ENCODE peak calls at places on chromosomes 16 and 17, in eight cellular contexts. One of them, this sample, is unnamed.

GRCh38 chr17:2703181-2703580 is 8.4 kb downstream of the CLUH start:
- DNase-seq in HCEC 1CT: no peak
- DNase-seq in body of pancreas: no peak
- DNase-seq in glomerular endothelial cell: no peak
- DNase-seq in right atrium auricular region: no peak
- DNase-seq in AG08395: no peak
- DNase-seq in T-cell: no peak
- DNase-seq in CD4-positive, alpha-beta T cell: no peak
- DNase-seq in this sample: no peak

GRCh38 chr16:11326737-11327276 is 18.5 kb upstream of the RMI2 start:
- DNase-seq in body of pancreas: no peak
- DNase-seq in HCEC 1CT: no peak
- DNase-seq in glomerular endothelial cell: no peak
- DNase-seq in right atrium auricular region: no peak
- DNase-seq in T-cell: no peak
- DNase-seq in CD4-positive, alpha-beta T cell: no peak
- DNase-seq in AG08395: no peak
- DNase-seq in this sample: no peak

GRCh38 chr16:86089986-86090385 is 191.0 kb downstream of the IRF8 start:
- DNase-seq in right atrium auricular region: no peak
- DNase-seq in CD4-positive, alpha-beta T cell: no peak
- DNase-seq in glomerular endothelial cell: no peak
- DNase-seq in body of pancreas: no peak
- DNase-seq in HCEC 1CT: no peak
- DNase-seq in T-cell: no peak
- DNase-seq in AG08395: no peak
- DNase-seq in this sample: no peak

GRCh38 chr17:29667969-29668368 is 45.3 kb upstream of the CORO6 start:
- DNase-seq in glomerular endothelial cell: no peak
- DNase-seq in T-cell: no peak
- DNase-seq in right atrium auricular region: no peak
- DNase-seq in HCEC 1CT: no peak
- DNase-seq in AG08395: no peak
- DNase-seq in body of pancreas: no peak
- DNase-seq in CD4-positive, alpha-beta T cell: no peak
- DNase-seq in this sample: no peak

GRCh38 chr16:81447383-81448101 is 2.9 kb downstream of the CMIP start:
- DNase-seq in AG08395: no peak
- DNase-seq in HCEC 1CT: no peak
- DNase-seq in right atrium auricular region: no peak
- DNase-seq in body of pancreas: peak
- DNase-seq in T-cell: no peak
- DNase-seq in glomerular endothelial cell: no peak
- DNase-seq in CD4-positive, alpha-beta T cell: no peak
- DNase-seq in this sample: no peak

GRCh38 chr16:15450624-15451023 is 16.2 kb downstream of the BMERB1 start:
- DNase-seq in T-cell: no peak
- DNase-seq in body of pancreas: no peak
- DNase-seq in AG08395: peak
- DNase-seq in glomerular endothelial cell: no peak
- DNase-seq in right atrium auricular region: no peak
- DNase-seq in HCEC 1CT: no peak
- DNase-seq in CD4-positive, alpha-beta T cell: no peak
- DNase-seq in this sample: peak

GRCh38 chr17:78559749-78560368 is 17.3 kb downstream of the DNAH17 start:
- DNase-seq in HCEC 1CT: no peak
- DNase-seq in CD4-positive, alpha-beta T cell: no peak
- DNase-seq in right atrium auricular region: no peak
- DNase-seq in T-cell: no peak
- DNase-seq in glomerular endothelial cell: no peak
- DNase-seq in body of pancreas: peak
- DNase-seq in AG08395: no peak
- DNase-seq in this sample: no peak

GRCh38 chr16:55051571-55051970 is 120.9 kb downstream of the IRX5 start:
- DNase-seq in body of pancreas: no peak
- DNase-seq in glomerular endothelial cell: no peak
- DNase-seq in HCEC 1CT: no peak
- DNase-seq in right atrium auricular region: no peak
- DNase-seq in T-cell: no peak
- DNase-seq in AG08395: no peak
- DNase-seq in CD4-positive, alpha-beta T cell: no peak
- DNase-seq in this sample: no peak

GRCh38 chr16:74666010-74666421 is 661 bp downstream of the RFWD3 start:
- DNase-seq in right atrium auricular region: no peak
- DNase-seq in body of pancreas: no peak
- DNase-seq in HCEC 1CT: no peak
- DNase-seq in T-cell: no peak
- DNase-seq in CD4-positive, alpha-beta T cell: no peak
- DNase-seq in AG08395: no peak
- DNase-seq in glomerular endothelial cell: no peak
- DNase-seq in this sample: no peak

GRCh38 chr16:15689290-15689689 is 39.2 kb downstream of the NDE1 start:
- DNase-seq in glomerular endothelial cell: no peak
- DNase-seq in AG08395: no peak
- DNase-seq in right atrium auricular region: no peak
- DNase-seq in HCEC 1CT: peak
- DNase-seq in CD4-positive, alpha-beta T cell: no peak
- DNase-seq in T-cell: no peak
- DNase-seq in body of pancreas: no peak
- DNase-seq in this sample: peak

GRCh38 chr17:28755486-28755885 is 11.7 kb downstream of the TRAF4 start:
- DNase-seq in T-cell: no peak
- DNase-seq in HCEC 1CT: peak
- DNase-seq in AG08395: no peak
- DNase-seq in right atrium auricular region: no peak
- DNase-seq in CD4-positive, alpha-beta T cell: no peak
- DNase-seq in glomerular endothelial cell: no peak
- DNase-seq in body of pancreas: no peak
- DNase-seq in this sample: no peak

GRCh38 chr17:36594626-36595401 is 3.1 kb downstream of the DHRS11 start:
- DNase-seq in body of pancreas: no peak
- DNase-seq in HCEC 1CT: no peak
- DNase-seq in CD4-positive, alpha-beta T cell: no peak
- DNase-seq in glomerular endothelial cell: no peak
- DNase-seq in AG08395: no peak
- DNase-seq in right atrium auricular region: no peak
- DNase-seq in T-cell: no peak
- DNase-seq in this sample: no peak

GRCh38 chr17:63395075-63395815 is 50.9 kb downstream of the CYB561 start:
- DNase-seq in CD4-positive, alpha-beta T cell: no peak
- DNase-seq in AG08395: peak
- DNase-seq in right atrium auricular region: no peak
- DNase-seq in body of pancreas: no peak
- DNase-seq in HCEC 1CT: peak
- DNase-seq in glomerular endothelial cell: no peak
- DNase-seq in T-cell: no peak
- DNase-seq in this sample: peak

GRCh38 chr17:81720267-81721071 is 8.4 kb downstream of the SLC25A10 start:
- DNase-seq in HCEC 1CT: no peak
- DNase-seq in CD4-positive, alpha-beta T cell: no peak
- DNase-seq in right atrium auricular region: no peak
- DNase-seq in AG08395: no peak
- DNase-seq in glomerular endothelial cell: no peak
- DNase-seq in T-cell: no peak
- DNase-seq in body of pancreas: no peak
- DNase-seq in this sample: no peak

GRCh38 chr16:19071811-19072777 is 4.7 kb downstream of the COQ7 start:
- DNase-seq in HCEC 1CT: peak
- DNase-seq in T-cell: peak
- DNase-seq in right atrium auricular region: no peak
- DNase-seq in AG08395: peak
- DNase-seq in glomerular endothelial cell: no peak
- DNase-seq in CD4-positive, alpha-beta T cell: peak
- DNase-seq in body of pancreas: peak
- DNase-seq in this sample: peak

GRCh38 chr16:3188925-3189825 is 1.2 kb downstream of the OR1F1 start:
- DNase-seq in body of pancreas: no peak
- DNase-seq in right atrium auricular region: no peak
- DNase-seq in AG08395: peak
- DNase-seq in CD4-positive, alpha-beta T cell: no peak
- DNase-seq in HCEC 1CT: peak
- DNase-seq in T-cell: no peak
- DNase-seq in glomerular endothelial cell: no peak
- DNase-seq in this sample: peak

GRCh38 chr16:86466695-86467406 is 43.5 kb upstream of the FOXF1 start:
- DNase-seq in body of pancreas: no peak
- DNase-seq in right atrium auricular region: no peak
- DNase-seq in glomerular endothelial cell: no peak
- DNase-seq in T-cell: no peak
- DNase-seq in CD4-positive, alpha-beta T cell: no peak
- DNase-seq in AG08395: no peak
- DNase-seq in HCEC 1CT: peak
- DNase-seq in this sample: no peak

GRCh38 chr17:81035389-81036127 is 607 bp downstream of the BAIAP2 start:
- DNase-seq in HCEC 1CT: no peak
- DNase-seq in body of pancreas: no peak
- DNase-seq in CD4-positive, alpha-beta T cell: no peak
- DNase-seq in glomerular endothelial cell: no peak
- DNase-seq in T-cell: no peak
- DNase-seq in AG08395: no peak
- DNase-seq in right atrium auricular region: no peak
- DNase-seq in this sample: no peak

GRCh38 chr17:72259977-72260376 is 139.2 kb downstream of the SOX9 start:
- DNase-seq in body of pancreas: no peak
- DNase-seq in T-cell: no peak
- DNase-seq in HCEC 1CT: no peak
- DNase-seq in CD4-positive, alpha-beta T cell: no peak
- DNase-seq in right atrium auricular region: no peak
- DNase-seq in glomerular endothelial cell: no peak
- DNase-seq in AG08395: no peak
- DNase-seq in this sample: no peak

GRCh38 chr17:77100009-77100408 is 40.8 kb upstream of the SEC14L1 start:
- DNase-seq in body of pancreas: peak
- DNase-seq in T-cell: no peak
- DNase-seq in glomerular endothelial cell: no peak
- DNase-seq in right atrium auricular region: peak
- DNase-seq in CD4-positive, alpha-beta T cell: no peak
- DNase-seq in HCEC 1CT: no peak
- DNase-seq in AG08395: no peak
- DNase-seq in this sample: no peak

GRCh38 chr16:74982303-74982702 is 2.6 kb downstream of the WDR59 start:
- DNase-seq in HCEC 1CT: no peak
- DNase-seq in right atrium auricular region: no peak
- DNase-seq in body of pancreas: no peak
- DNase-seq in AG08395: no peak
- DNase-seq in T-cell: no peak
- DNase-seq in glomerular endothelial cell: no peak
- DNase-seq in CD4-positive, alpha-beta T cell: no peak
- DNase-seq in this sample: no peak

GRCh38 chr17:75731716-75732498 is 10.6 kb downstream of the ITGB4 start:
- DNase-seq in HCEC 1CT: no peak
- DNase-seq in CD4-positive, alpha-beta T cell: no peak
- DNase-seq in right atrium auricular region: no peak
- DNase-seq in body of pancreas: no peak
- DNase-seq in glomerular endothelial cell: no peak
- DNase-seq in AG08395: no peak
- DNase-seq in T-cell: no peak
- DNase-seq in this sample: no peak

GRCh38 chr17:66348605-66349165 is 46.3 kb downstream of the PRKCA start:
- DNase-seq in right atrium auricular region: no peak
- DNase-seq in T-cell: no peak
- DNase-seq in body of pancreas: peak
- DNase-seq in AG08395: peak
- DNase-seq in glomerular endothelial cell: peak
- DNase-seq in HCEC 1CT: peak
- DNase-seq in CD4-positive, alpha-beta T cell: no peak
- DNase-seq in this sample: peak

GRCh38 chr17:36808181-36808661 is 129.1 kb upstream of the LHX1 start:
- DNase-seq in CD4-positive, alpha-beta T cell: no peak
- DNase-seq in AG08395: no peak
- DNase-seq in T-cell: no peak
- DNase-seq in HCEC 1CT: no peak
- DNase-seq in glomerular endothelial cell: no peak
- DNase-seq in right atrium auricular region: no peak
- DNase-seq in body of pancreas: no peak
- DNase-seq in this sample: peak

GRCh38 chr16:88009566-88010342 is 58.5 kb downstream of the BANP start:
- DNase-seq in glomerular endothelial cell: no peak
- DNase-seq in right atrium auricular region: no peak
- DNase-seq in AG08395: no peak
- DNase-seq in HCEC 1CT: no peak
- DNase-seq in CD4-positive, alpha-beta T cell: no peak
- DNase-seq in T-cell: no peak
- DNase-seq in body of pancreas: no peak
- DNase-seq in this sample: no peak

GRCh38 chr16:79933586-79933985 is 333.0 kb upstream of the MAF start:
- DNase-seq in glomerular endothelial cell: no peak
- DNase-seq in T-cell: no peak
- DNase-seq in body of pancreas: no peak
- DNase-seq in right atrium auricular region: no peak
- DNase-seq in CD4-positive, alpha-beta T cell: no peak
- DNase-seq in AG08395: no peak
- DNase-seq in HCEC 1CT: no peak
- DNase-seq in this sample: no peak

GRCh38 chr17:27559996-27560481 is 70.9 kb upstream of the LGALS9 start:
- DNase-seq in T-cell: no peak
- DNase-seq in body of pancreas: peak
- DNase-seq in glomerular endothelial cell: peak
- DNase-seq in CD4-positive, alpha-beta T cell: no peak
- DNase-seq in HCEC 1CT: peak
- DNase-seq in AG08395: peak
- DNase-seq in right atrium auricular region: peak
- DNase-seq in this sample: peak

GRCh38 chr17:43661699-43662431 is at the start of gene MEOX1:
- DNase-seq in body of pancreas: no peak
- DNase-seq in HCEC 1CT: peak
- DNase-seq in T-cell: no peak
- DNase-seq in glomerular endothelial cell: no peak
- DNase-seq in AG08395: peak
- DNase-seq in right atrium auricular region: no peak
- DNase-seq in CD4-positive, alpha-beta T cell: no peak
- DNase-seq in this sample: peak

GRCh38 chr17:7045492-7046126 is 1.7 kb upstream of the SLC16A11 start:
- DNase-seq in AG08395: peak
- DNase-seq in body of pancreas: peak
- DNase-seq in glomerular endothelial cell: peak
- DNase-seq in CD4-positive, alpha-beta T cell: peak
- DNase-seq in T-cell: peak
- DNase-seq in right atrium auricular region: no peak
- DNase-seq in HCEC 1CT: peak
- DNase-seq in this sample: peak

GRCh38 chr16:88764913-88765349 is 20.1 kb downstream of the PIEZO1 start:
- DNase-seq in glomerular endothelial cell: no peak
- DNase-seq in CD4-positive, alpha-beta T cell: no peak
- DNase-seq in AG08395: no peak
- DNase-seq in body of pancreas: peak
- DNase-seq in T-cell: no peak
- DNase-seq in HCEC 1CT: no peak
- DNase-seq in right atrium auricular region: no peak
- DNase-seq in this sample: no peak

GRCh38 chr16:22007159-22007508 is 777 bp upstream of the MOSMO start:
- DNase-seq in AG08395: no peak
- DNase-seq in glomerular endothelial cell: no peak
- DNase-seq in T-cell: no peak
- DNase-seq in CD4-positive, alpha-beta T cell: no peak
- DNase-seq in body of pancreas: no peak
- DNase-seq in right atrium auricular region: no peak
- DNase-seq in HCEC 1CT: no peak
- DNase-seq in this sample: no peak

GRCh38 chr17:76370261-76370993 is 14.0 kb upstream of the SPHK1 start:
- DNase-seq in T-cell: no peak
- DNase-seq in CD4-positive, alpha-beta T cell: no peak
- DNase-seq in HCEC 1CT: peak
- DNase-seq in glomerular endothelial cell: no peak
- DNase-seq in body of pancreas: peak
- DNase-seq in AG08395: peak
- DNase-seq in right atrium auricular region: peak
- DNase-seq in this sample: peak

GRCh38 chr16:78317871-78318270 is 218.4 kb downstream of the WWOX start:
- DNase-seq in glomerular endothelial cell: no peak
- DNase-seq in right atrium auricular region: no peak
- DNase-seq in HCEC 1CT: no peak
- DNase-seq in AG08395: no peak
- DNase-seq in T-cell: no peak
- DNase-seq in body of pancreas: no peak
- DNase-seq in CD4-positive, alpha-beta T cell: no peak
- DNase-seq in this sample: no peak

GRCh38 chr17:13134106-13134505 is 116.3 kb upstream of the ELAC2 start:
- DNase-seq in CD4-positive, alpha-beta T cell: no peak
- DNase-seq in glomerular endothelial cell: no peak
- DNase-seq in HCEC 1CT: no peak
- DNase-seq in right atrium auricular region: no peak
- DNase-seq in T-cell: no peak
- DNase-seq in AG08395: no peak
- DNase-seq in body of pancreas: no peak
- DNase-seq in this sample: peak

This sample was measured in AG10803.